ENCODE peak calls at places on chromosomes 12 and 14, in six cellular contexts. B is MM.1S, P is GM23248, Z is PC-3, K is GM23338, X is HCT116. W is an unnamed sample.

GRCh38 chr14:100072783-100073346 is 7.6 kb downstream of the EVL start:
- DNase-seq in B (peak; percentile 53), P (no peak), Z (peak; percentile 62), K (peak; percentile 24), X (peak; percentile 13), W (no peak)

GRCh38 chr12:52380271-52380694 is 5.2 kb downstream of the KRT84 start:
- DNase-seq in B (no peak), P (peak; percentile 57), Z (peak; percentile 54), K (peak; percentile 54), X (no peak), W (peak; percentile 48)

GRCh38 chr14:51628230-51628629 is 23.5 kb upstream of the FRMD6 start:
- DNase-seq in B (no peak), P (no peak), Z (no peak), K (no peak), X (no peak), W (no peak)

GRCh38 chr12:22340143-22340542 is 5.6 kb upstream of the ST8SIA1 start:
- DNase-seq in B (no peak), P (no peak), Z (no peak), K (no peak), X (no peak), W (no peak)

GRCh38 chr12:28346567-28346966 is 156.3 kb downstream of the CCDC91 start:
- DNase-seq in B (no peak), P (no peak), Z (no peak), K (no peak), X (no peak), W (no peak)

GRCh38 chr14:30621354-30621953 is 665 bp upstream of the SCFD1 start:
- DNase-seq in B (no peak), P (peak; percentile 60), Z (peak; percentile 30), K (peak; percentile 56), X (no peak), W (peak; percentile 10)

GRCh38 chr12:121983546-121984205 is 38.0 kb upstream of the BCL7A start:
- DNase-seq in B (no peak), P (no peak), Z (no peak), K (no peak), X (no peak), W (no peak)

GRCh38 chr14:71136386-71137060 is 229.3 kb downstream of the PCNX1 start:
- DNase-seq in B (peak; percentile 40), P (no peak), Z (no peak), K (no peak), X (no peak), W (no peak)

GRCh38 chr14:69770559-69770958 is 3.6 kb downstream of the SRSF5 start:
- DNase-seq in B (no peak), P (no peak), Z (no peak), K (no peak), X (no peak), W (no peak)

GRCh38 chr12:67533159-67533558 is 115.4 kb upstream of the DYRK2 start:
- DNase-seq in B (no peak), P (peak; percentile 8), Z (no peak), K (no peak), X (no peak), W (no peak)

GRCh38 chr12:113862570-113863454 is 103.3 kb downstream of the RBM19 start:
- DNase-seq in B (no peak), P (peak; percentile 14), Z (no peak), K (peak; percentile 42), X (no peak), W (peak; percentile 35)

GRCh38 chr12:47935196-47935595 is 28.2 kb upstream of the TMEM106C start:
- DNase-seq in B (no peak), P (peak; percentile 89), Z (no peak), K (no peak), X (no peak), W (peak; percentile 67)

GRCh38 chr14:95253039-95253620 is 66.6 kb downstream of the CLMN start:
- DNase-seq in B (no peak), P (peak; percentile 39), Z (no peak), K (no peak), X (no peak), W (no peak)

GRCh38 chr14:94575730-94576585 is 5.3 kb upstream of the SERPINA5 start:
- DNase-seq in B (no peak), P (peak; percentile 61), Z (no peak), K (no peak), X (no peak), W (no peak)

GRCh38 chr12:12108441-12109058 is 37.8 kb downstream of the BCL2L14 start:
- DNase-seq in B (no peak), P (no peak), Z (no peak), K (no peak), X (no peak), W (no peak)

GRCh38 chr14:93764211-93764659 is 24.1 kb downstream of the PRIMA1 start:
- DNase-seq in B (no peak), P (peak; percentile 32), Z (peak; percentile 83), K (no peak), X (no peak), W (peak; percentile 52)

GRCh38 chr14:105940534-105941225 is 414.3 kb downstream of the TMEM121 start:
- DNase-seq in B (no peak), P (no peak), Z (no peak), K (no peak), X (no peak), W (no peak)

GRCh38 chr14:27845241-27845850 is 921.2 kb upstream of the FOXG1 start:
- DNase-seq in B (no peak), P (no peak), Z (no peak), K (peak; percentile 12), X (no peak), W (no peak)

GRCh38 chr12:53502331-53502730 is 1.2 kb downstream of the TARBP2 start:
- DNase-seq in B (no peak), P (no peak), Z (no peak), K (no peak), X (no peak), W (no peak)

GRCh38 chr14:55588259-55588699 is 8.3 kb downstream of the KTN1 start:
- DNase-seq in B (no peak), P (peak; percentile 79), Z (peak; percentile 71), K (no peak), X (no peak), W (no peak)

GRCh38 chr14:106436310-106436905 is 910.0 kb downstream of the TMEM121 start:
- DNase-seq in B (peak; percentile 51), P (peak; percentile 9), Z (no peak), K (peak; percentile 39), X (no peak), W (no peak)

GRCh38 chr14:90398315-90398811 is 1.5 kb downstream of the CALM1 start:
- DNase-seq in B (peak; percentile 34), P (peak; percentile 64), Z (peak; percentile 35), K (peak; percentile 22), X (no peak), W (peak; percentile 47)

GRCh38 chr12:97672870-97673269 is 210.3 kb downstream of the RMST start:
- DNase-seq in B (no peak), P (no peak), Z (no peak), K (no peak), X (no peak), W (no peak)

GRCh38 chr12:41365653-41366131 is 177.6 kb downstream of the PDZRN4 start:
- DNase-seq in B (no peak), P (no peak), Z (no peak), K (peak; percentile 15), X (no peak), W (no peak)

GRCh38 chr12:110355080-110355479 is 48.4 kb downstream of the ANAPC7 start:
- DNase-seq in B (peak; percentile 7), P (peak; percentile 44), Z (peak; percentile 47), K (peak; percentile 87), X (peak; percentile 32), W (no peak)

GRCh38 chr14:54699087-54699530 is 132.2 kb downstream of the SAMD4A start:
- DNase-seq in B (peak; percentile 7), P (peak; percentile 70), Z (no peak), K (peak; percentile 48), X (no peak), W (peak; percentile 32)

GRCh38 chr14:22220427-22220826 is 368.6 kb downstream of the DAD1 start:
- DNase-seq in B (no peak), P (peak; percentile 10), Z (peak; percentile 68), K (no peak), X (no peak), W (peak; percentile 19)

GRCh38 chr14:81162941-81163340 is 57.8 kb downstream of the GTF2A1 start:
- DNase-seq in B (no peak), P (peak; percentile 34), Z (peak; percentile 21), K (no peak), X (peak; percentile 23), W (no peak)
- TF ChIP-seq EZH2phosphoT487 in B (no peak), P (no peak), Z (no peak), K (no peak), X (no peak), W (no peak)

GRCh38 chr12:6845395-6845794 is 4.7 kb downstream of the GNB3 start:
- DNase-seq in B (no peak), P (no peak), Z (no peak), K (no peak), X (no peak), W (no peak)
- H3K4me3 ChIP-seq in B (no peak overlapping the region), P (no peak overlapping the region), Z (no peak overlapping the region), K (no peak overlapping the region), X (no peak overlapping the region), W (no peak overlapping the region)

DNA sequence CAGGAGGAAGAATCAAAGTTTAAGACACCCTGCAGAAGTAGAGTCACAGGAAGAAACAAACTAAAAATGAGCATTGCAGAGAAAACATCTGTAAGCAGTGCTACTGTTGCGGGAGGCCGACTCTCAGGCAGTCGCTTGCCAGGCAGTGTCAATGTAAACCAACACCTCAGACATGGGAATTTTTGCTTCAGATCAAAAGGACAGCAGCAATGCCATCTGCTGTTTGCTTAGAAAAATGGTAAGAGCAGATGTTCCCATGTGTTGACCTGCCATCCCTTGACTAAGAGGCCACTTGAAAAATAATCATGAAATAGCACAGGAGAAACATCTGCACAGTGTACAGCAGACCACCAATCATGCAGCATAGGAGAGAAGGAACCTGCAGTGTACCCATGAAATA is 196.6 kb downstream of the SLC25A21 start:
- DNase-seq in B (no peak), P (no peak), Z (peak; percentile 56), K (no peak), X (no peak), W (no peak)
- TF ChIP-seq EZH2phosphoT487 in B (no peak), P (no peak), Z (no peak), K (no peak), X (no peak), W (no peak)

DNA sequence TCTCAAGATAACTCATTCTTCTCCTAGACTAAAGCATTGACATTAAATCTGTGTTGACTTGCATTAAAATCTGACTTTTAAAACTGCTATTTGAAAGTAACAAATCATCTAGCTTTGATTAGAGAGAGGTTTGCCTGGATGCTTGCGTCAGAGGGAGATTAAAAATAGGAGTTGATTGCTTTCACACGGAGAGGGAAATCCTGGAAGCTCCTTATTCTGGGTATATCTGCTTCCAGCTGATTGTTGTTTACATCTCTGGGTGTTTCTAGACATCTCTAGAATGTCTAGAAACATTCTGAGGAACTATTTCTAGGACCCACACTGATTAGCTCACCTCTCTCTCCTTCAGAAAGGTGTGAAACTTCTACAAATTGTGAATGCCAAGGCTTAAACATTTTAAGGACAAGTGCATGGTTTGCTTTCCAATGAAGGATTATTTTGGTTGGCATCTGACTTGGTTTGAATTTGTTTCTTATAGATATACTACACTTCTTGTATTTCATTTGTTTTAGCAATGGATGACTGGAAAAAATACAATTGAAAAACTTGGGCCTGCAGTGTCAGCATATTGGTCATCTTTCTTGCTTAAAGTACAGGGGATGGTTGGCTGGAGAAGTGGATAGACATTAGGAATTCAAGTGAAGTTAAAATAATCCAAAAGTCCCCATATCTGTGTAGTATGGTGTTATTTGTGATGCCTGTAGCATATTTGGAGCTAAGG is 2.1 kb downstream of the DIP2B start:
- DNase-seq in B (no peak), P (no peak), Z (no peak), K (no peak), X (no peak), W (no peak)
- H3K4me3 ChIP-seq in B (no peak overlapping the region), P (peak overlapping the region; percentile 83), Z (peak overlapping the region; percentile 88), K (peak overlapping the region; percentile 73), X (no peak overlapping the region), W (no peak overlapping the region)

W was measured in hepatocyte.